ENCODE peak calls at places on chromosomes 4 and X, in five cellular contexts. Q is stimulated activated CD4-positive, alpha-beta T cell treated with anti-CD3 and anti-CD28 coated beads, Interleukin-4, amount 100 ng/mL, for 48 hours; F is GM04504; S is germinal center; T is ELR. R is an unnamed sample.

GRCh38 chr4:107035711-107036601 is at the start of gene DKK2:
- DNase-seq in Q (no peak), F (no peak), S (no peak), T (peak; percentile 66), R (no peak)

GRCh38 chrX:34379891-34380290 is 247.8 kb upstream of the FAM47A start:
- DNase-seq in Q (no peak), F (no peak), S (no peak), T (no peak), R (no peak)

GRCh38 chr4:7781361-7781760 is 158.3 kb downstream of the AFAP1 start:
- DNase-seq in Q (no peak), F (peak; percentile 57), S (no peak), T (peak; percentile 76), R (peak; percentile 70)

GRCh38 chrX:100731441-100732281 is at the start of gene SYTL4:
- DNase-seq in Q (no peak), F (no peak), S (peak; percentile 1), T (peak; percentile 61), R (peak; percentile 24)

GRCh38 chrX:118226060-118226428 is 109.4 kb upstream of the KLHL13 start:
- DNase-seq in Q (no peak), F (no peak), S (peak; percentile 5), T (peak; percentile 15), R (peak; percentile 37)

GRCh38 chr4:85783483-85783882 is 308.5 kb downstream of the ARHGAP24 start:
- DNase-seq in Q (no peak), F (peak; percentile 92), S (no peak), T (peak; percentile 96), R (no peak)

GRCh38 chrX:150486011-150486410 is 82.4 kb upstream of the MTM1 start:
- DNase-seq in Q (peak; percentile 25), F (no peak), S (peak; percentile 22), T (peak; percentile 68), R (peak; percentile 65)

GRCh38 chr4:165537028-165537648 is 158.3 kb downstream of the CPE start:
- DNase-seq in Q (no peak), F (peak; percentile 10), S (peak; percentile 24), T (peak; percentile 46), R (peak; percentile 39)

GRCh38 chr4:1344696-1345095 is 2.3 kb upstream of the UVSSA start:
- DNase-seq in Q (no peak), F (no peak), S (no peak), T (no peak), R (no peak)

GRCh38 chr4:140049024-140049923 is 104.7 kb downstream of the MAML3 start:
- DNase-seq in Q (peak; percentile 9), F (peak; percentile 12), S (peak; percentile 65), T (peak; percentile 61), R (peak; percentile 36)

GRCh38 chr4:89733936-89734335 is 103.0 kb downstream of the SNCA start:
- DNase-seq in Q (no peak), F (no peak), S (no peak), T (no peak), R (no peak)

GRCh38 chrX:14014526-14014925 is 15.2 kb downstream of the GEMIN8 start:
- DNase-seq in Q (no peak), F (no peak), S (no peak), T (no peak), R (no peak)

GRCh38 chr4:51907001-51907669 is 64.2 kb downstream of the DCUN1D4 start:
- DNase-seq in Q (no peak), F (no peak), S (no peak), T (no peak), R (no peak)

GRCh38 chr4:124953059-124953850 is 240.7 kb upstream of the ANKRD50 start:
- DNase-seq in Q (no peak), F (no peak), S (no peak), T (peak; percentile 62), R (peak; percentile 87)

GRCh38 chrX:109719262-109719661 is 13.8 kb downstream of the ACSL4 start:
- DNase-seq in Q (no peak), F (no peak), S (no peak), T (no peak), R (no peak)

R was measured in COLO829.